ENCODE peak calls at places on chromosome 18, in six cellular contexts. One of them, this sample, is unnamed.

GRCh38 chr18:45588284-45588683 is 27.0 kb upstream of the SLC14A2 start:
- DNase-seq in adrenal gland: no peak
- DNase-seq in ascending aorta: no peak
- DNase-seq in cardiac muscle cell: no peak
- DNase-seq in tibial nerve: no peak
- DNase-seq in HFF-Myc: peak
- DNase-seq in this sample: no peak

GRCh38 chr18:13178976-13179375 is 39.6 kb upstream of the LDLRAD4 start:
- DNase-seq in adrenal gland: no peak
- DNase-seq in ascending aorta: no peak
- DNase-seq in cardiac muscle cell: no peak
- DNase-seq in tibial nerve: no peak
- DNase-seq in HFF-Myc: peak
- DNase-seq in this sample: no peak

GRCh38 chr18:21650301-21650700 is 38.2 kb downstream of the SNRPD1 start:
- DNase-seq in adrenal gland: no peak
- DNase-seq in ascending aorta: no peak
- DNase-seq in cardiac muscle cell: no peak
- DNase-seq in tibial nerve: no peak
- DNase-seq in HFF-Myc: no peak
- DNase-seq in this sample: no peak

GRCh38 chr18:60191926-60192325 is 180.6 kb downstream of the MC4R start:
- DNase-seq in adrenal gland: no peak
- DNase-seq in ascending aorta: no peak
- DNase-seq in cardiac muscle cell: no peak
- DNase-seq in tibial nerve: no peak
- DNase-seq in HFF-Myc: peak
- DNase-seq in this sample: no peak

GRCh38 chr18:64203295-64203694 is 54.4 kb upstream of the LINC00305 start:
- DNase-seq in adrenal gland: no peak
- DNase-seq in ascending aorta: no peak
- DNase-seq in cardiac muscle cell: no peak
- DNase-seq in tibial nerve: no peak
- DNase-seq in HFF-Myc: no peak
- DNase-seq in this sample: no peak

GRCh38 chr18:24114924-24115549 is 23.8 kb upstream of the CABYR start:
- DNase-seq in adrenal gland: no peak
- DNase-seq in ascending aorta: no peak
- DNase-seq in cardiac muscle cell: no peak
- DNase-seq in tibial nerve: no peak
- DNase-seq in HFF-Myc: no peak
- DNase-seq in this sample: no peak

GRCh38 chr18:53147472-53147871 is 807.5 kb downstream of the DCC start:
- DNase-seq in adrenal gland: no peak
- DNase-seq in ascending aorta: no peak
- DNase-seq in cardiac muscle cell: no peak
- DNase-seq in tibial nerve: no peak
- DNase-seq in HFF-Myc: no peak
- DNase-seq in this sample: no peak

GRCh38 chr18:78625895-78626294 is 353.7 kb upstream of the SALL3 start:
- DNase-seq in adrenal gland: no peak
- DNase-seq in ascending aorta: no peak
- DNase-seq in cardiac muscle cell: no peak
- DNase-seq in tibial nerve: no peak
- DNase-seq in HFF-Myc: no peak
- DNase-seq in this sample: no peak

GRCh38 chr18:36399055-36399454 is 101.5 kb downstream of the FHOD3 start:
- DNase-seq in adrenal gland: no peak
- DNase-seq in ascending aorta: no peak
- DNase-seq in cardiac muscle cell: no peak
- DNase-seq in tibial nerve: no peak
- DNase-seq in HFF-Myc: no peak
- DNase-seq in this sample: no peak

DNA sequence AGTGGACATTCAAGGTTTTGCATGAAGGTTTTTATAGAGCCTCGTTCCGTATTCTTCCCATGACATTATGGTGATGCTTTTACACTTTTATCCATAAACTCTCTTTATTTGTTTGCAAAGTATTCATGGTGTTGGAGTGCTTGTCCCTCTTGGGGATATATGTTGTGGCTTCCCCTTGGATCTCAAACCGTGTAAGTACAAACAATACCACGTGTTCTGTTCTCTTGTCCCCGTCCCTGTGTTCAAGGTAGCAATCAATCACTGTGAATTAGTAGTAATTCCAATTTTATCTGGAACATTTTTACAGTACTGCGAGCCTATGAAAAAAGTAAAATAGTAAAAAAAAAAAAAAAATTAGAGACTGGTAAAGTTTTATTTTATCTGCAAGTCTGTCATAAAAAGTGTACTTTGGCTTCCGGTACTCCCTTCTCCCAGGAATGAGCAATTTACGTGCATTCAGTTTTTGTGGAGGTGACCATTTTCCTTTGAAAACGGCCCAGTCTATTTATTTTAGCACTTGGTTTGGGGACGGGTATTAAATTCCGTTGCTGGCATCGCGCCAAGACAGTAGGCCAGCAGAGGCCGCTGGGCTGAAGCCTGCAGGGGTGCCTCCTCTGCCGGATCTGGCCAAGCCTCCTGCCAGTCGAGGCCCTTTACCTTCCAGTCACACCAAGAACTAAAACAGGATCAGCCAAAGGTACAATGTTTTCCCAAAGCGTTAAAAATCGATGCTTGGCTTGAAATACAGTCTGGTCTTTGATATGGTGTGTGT is 175.7 kb downstream of the SOCS6 start:
- DNase-seq in adrenal gland: peak
- DNase-seq in ascending aorta: no peak
- DNase-seq in cardiac muscle cell: peak
- DNase-seq in tibial nerve: peak
- DNase-seq in HFF-Myc: no peak
- DNase-seq in this sample: no peak
- TF ChIP-seq CTCF in adrenal gland: no peak
- TF ChIP-seq CTCF in ascending aorta: no peak
- TF ChIP-seq CTCF in cardiac muscle cell: peak
- TF ChIP-seq CTCF in tibial nerve: peak
- TF ChIP-seq CTCF in HFF-Myc: peak
- TF ChIP-seq CTCF in this sample: peak

GRCh38 chr18:51191139-51191717 is 6.3 kb downstream of the MEX3C start:
- DNase-seq in adrenal gland: no peak
- DNase-seq in ascending aorta: no peak
- DNase-seq in cardiac muscle cell: no peak
- DNase-seq in tibial nerve: no peak
- DNase-seq in HFF-Myc: no peak
- DNase-seq in this sample: no peak
- H3K4me3 ChIP-seq in adrenal gland: no peak
- H3K4me3 ChIP-seq in ascending aorta: no peak
- H3K4me3 ChIP-seq in cardiac muscle cell: no peak
- H3K4me3 ChIP-seq in tibial nerve: no peak
- H3K4me3 ChIP-seq in HFF-Myc: no peak
- H3K4me3 ChIP-seq in this sample: no peak

DNA sequence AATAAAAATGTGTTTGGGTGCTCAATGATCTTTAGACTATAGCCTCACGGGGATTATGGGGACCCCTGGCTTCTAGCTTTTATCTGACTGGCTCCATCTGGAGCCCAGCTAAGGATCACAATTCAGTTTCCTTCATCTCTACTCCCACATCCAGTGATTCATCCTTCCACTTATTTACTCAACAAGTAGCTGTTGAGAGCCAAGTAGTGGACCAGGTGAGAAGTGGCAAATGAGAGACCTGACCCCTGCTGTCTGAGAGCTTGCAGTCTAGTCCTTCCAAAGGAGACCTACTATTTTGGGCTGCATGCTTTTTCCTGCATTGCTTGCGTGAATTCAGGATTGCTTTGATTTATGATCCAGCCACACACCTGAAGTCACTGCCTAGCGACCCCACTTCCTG is 10.7 kb upstream of the DSG3 start:
- DNase-seq in adrenal gland: no peak
- DNase-seq in ascending aorta: no peak
- DNase-seq in cardiac muscle cell: no peak
- DNase-seq in tibial nerve: no peak
- DNase-seq in HFF-Myc: no peak
- DNase-seq in this sample: no peak
- TF ChIP-seq CTCF in adrenal gland: no peak
- TF ChIP-seq CTCF in ascending aorta: no peak
- TF ChIP-seq CTCF in cardiac muscle cell: no peak
- TF ChIP-seq CTCF in tibial nerve: no peak
- TF ChIP-seq CTCF in HFF-Myc: no peak
- TF ChIP-seq CTCF in this sample: no peak

GRCh38 chr18:48828201-48828580 is 122.6 kb downstream of the SMAD7 start:
- DNase-seq in adrenal gland: peak
- DNase-seq in ascending aorta: no peak
- DNase-seq in cardiac muscle cell: no peak
- DNase-seq in tibial nerve: no peak
- DNase-seq in HFF-Myc: no peak
- DNase-seq in this sample: no peak
- H3K4me3 ChIP-seq in adrenal gland: no peak
- H3K4me3 ChIP-seq in ascending aorta: peak
- H3K4me3 ChIP-seq in cardiac muscle cell: peak
- H3K4me3 ChIP-seq in tibial nerve: no peak
- H3K4me3 ChIP-seq in HFF-Myc: no peak
- H3K4me3 ChIP-seq in this sample: no peak

This sample was measured in AG04449.